ENCODE peak calls at places on chromosomes 6 and 20, in eight cellular contexts. M, W, V, U, A, N, R and I are unnamed samples.

GRCh38 chr20:64188682-64189529 is 24.7 kb downstream of the MYT1 start:
- DNase-seq in M (peak), W (no peak), V (no peak), U (peak), A (no peak), N (peak), R (peak), I (no peak)

GRCh38 chr6:33029297-33030184 is 20.1 kb upstream of the HLA-DOA start:
- DNase-seq in M (peak), W (no peak), V (no peak), U (no peak), A (peak), N (no peak), R (no peak), I (no peak)

GRCh38 chr6:39934060-39934757 is at the start of gene MOCS1:
- DNase-seq in M (peak), W (peak), V (peak), U (peak), A (peak), N (peak), R (peak), I (peak)

GRCh38 chr20:25044660-25045342 is 13.1 kb downstream of the ACSS1 start:
- DNase-seq in M (peak), W (no peak), V (peak), U (no peak), A (no peak), N (no peak), R (no peak), I (peak)

GRCh38 chr6:156146891-156147290 is 630.3 kb upstream of the ARID1B start:
- DNase-seq in M (no peak), W (no peak), V (no peak), U (no peak), A (no peak), N (no peak), R (peak), I (no peak)

GRCh38 chr6:144725731-144726522 is 440.8 kb downstream of the UTRN start:
- DNase-seq in M (no peak), W (no peak), V (no peak), U (peak), A (no peak), N (peak), R (no peak), I (no peak)

GRCh38 chr6:159282351-159282750 is 113.2 kb downstream of the FNDC1 start:
- DNase-seq in M (no peak), W (no peak), V (no peak), U (no peak), A (no peak), N (no peak), R (no peak), I (no peak)

GRCh38 chr20:535958-536357 is 7.6 kb downstream of the CSNK2A1 start:
- DNase-seq in M (no peak), W (no peak), V (no peak), U (no peak), A (no peak), N (no peak), R (no peak), I (no peak)

GRCh38 chr20:24497851-24498250 is 28.4 kb downstream of the SYNDIG1 start:
- DNase-seq in M (no peak), W (no peak), V (no peak), U (no peak), A (no peak), N (peak), R (peak), I (no peak)

GRCh38 chr6:44245912-44246662 is 814 bp upstream of the HSP90AB1 start:
- DNase-seq in M (peak), W (peak), V (peak), U (peak), A (peak), N (peak), R (peak), I (peak)

GRCh38 chr6:46734867-46735719 is at the start of gene PLA2G7:
- DNase-seq in M (peak), W (no peak), V (peak), U (peak), A (no peak), N (peak), R (no peak), I (peak)

GRCh38 chr6:21091411-21091810 is 502.1 kb upstream of the SOX4 start:
- DNase-seq in M (no peak), W (no peak), V (no peak), U (no peak), A (no peak), N (no peak), R (peak), I (no peak)

GRCh38 chr6:41574002-41574401 is 27.8 kb downstream of the FOXP4 start:
- DNase-seq in M (no peak), W (no peak), V (no peak), U (no peak), A (no peak), N (no peak), R (no peak), I (no peak)

GRCh38 chr20:41314386-41314785 is 3.1 kb downstream of the ZHX3 start:
- DNase-seq in M (no peak), W (no peak), V (no peak), U (no peak), A (no peak), N (no peak), R (no peak), I (no peak)

GRCh38 chr6:71510057-71510713 is 221.6 kb downstream of the OGFRL1 start:
- DNase-seq in M (peak), W (no peak), V (peak), U (peak), A (no peak), N (peak), R (no peak), I (peak)

GRCh38 chr20:59647271-59647670 is 42.9 kb downstream of the PHACTR3 start:
- DNase-seq in M (no peak), W (no peak), V (no peak), U (no peak), A (no peak), N (no peak), R (no peak), I (no peak)

GRCh38 chr6:110545081-110545872 is 68.9 kb upstream of the SLC22A16 start:
- DNase-seq in M (no peak), W (no peak), V (no peak), U (no peak), A (no peak), N (no peak), R (no peak), I (no peak)

GRCh38 chr6:38172739-38173415 is 353.4 kb downstream of the ZFAND3 start:
- DNase-seq in M (no peak), W (no peak), V (no peak), U (no peak), A (no peak), N (no peak), R (no peak), I (peak)

GRCh38 chr6:30730611-30731435 is 10.7 kb downstream of the TUBB start:
- DNase-seq in M (no peak), W (peak), V (peak), U (peak), A (peak), N (no peak), R (peak), I (peak)

GRCh38 chr20:63265891-63266515 is 6.6 kb upstream of the ARFGAP1 start:
- DNase-seq in M (no peak), W (no peak), V (no peak), U (no peak), A (no peak), N (peak), R (no peak), I (no peak)

GRCh38 chr20:40960521-40960956 is 68.1 kb upstream of the TOP1 start:
- DNase-seq in M (no peak), W (no peak), V (no peak), U (no peak), A (no peak), N (peak), R (no peak), I (no peak)

GRCh38 chr6:43728586-43728985 is 41.0 kb upstream of the MRPS18A start:
- DNase-seq in M (no peak), W (no peak), V (no peak), U (no peak), A (no peak), N (no peak), R (no peak), I (no peak)

GRCh38 chr6:83265384-83265783 is 72.2 kb downstream of the RWDD2A start:
- DNase-seq in M (no peak), W (no peak), V (no peak), U (no peak), A (no peak), N (peak), R (no peak), I (no peak)

GRCh38 chr6:17622144-17622543 is 22.0 kb downstream of the FAM8A1 start:
- DNase-seq in M (no peak), W (no peak), V (no peak), U (no peak), A (no peak), N (no peak), R (no peak), I (no peak)